ENCODE peak calls at places on chromosomes 12 and 14, in nine cellular contexts. One of them, this sample, is unnamed.

GRCh38 chr14:63573579-63573978 is 30.4 kb upstream of the PPP2R5E start:
- DNase-seq in A549: no peak
- DNase-seq in body of pancreas: no peak
- DNase-seq in uterus: no peak
- DNase-seq in upper lobe of left lung: no peak
- DNase-seq in H1: no peak
- DNase-seq in spleen: no peak
- DNase-seq in ovary: no peak
- DNase-seq in IMR-90: peak
- DNase-seq in this sample: no peak

GRCh38 chr12:84738481-84738972 is 174.1 kb downstream of the SLC6A15 start:
- DNase-seq in A549: no peak
- DNase-seq in body of pancreas: no peak
- DNase-seq in uterus: no peak
- DNase-seq in upper lobe of left lung: peak
- DNase-seq in H1: no peak
- DNase-seq in spleen: no peak
- DNase-seq in ovary: no peak
- DNase-seq in IMR-90: peak
- DNase-seq in this sample: no peak

GRCh38 chr12:100186071-100186470 is 14.5 kb upstream of the ACTR6 start:
- DNase-seq in A549: no peak
- DNase-seq in body of pancreas: no peak
- DNase-seq in uterus: no peak
- DNase-seq in upper lobe of left lung: no peak
- DNase-seq in H1: no peak
- DNase-seq in spleen: no peak
- DNase-seq in ovary: no peak
- DNase-seq in IMR-90: no peak
- DNase-seq in this sample: no peak

GRCh38 chr12:120015313-120015712 is 26.3 kb downstream of the BICDL1 start:
- DNase-seq in A549: no peak
- DNase-seq in body of pancreas: no peak
- DNase-seq in uterus: no peak
- DNase-seq in upper lobe of left lung: no peak
- DNase-seq in H1: no peak
- DNase-seq in spleen: no peak
- DNase-seq in ovary: no peak
- DNase-seq in IMR-90: no peak
- DNase-seq in this sample: no peak

GRCh38 chr12:120466560-120467315 is 2.8 kb downstream of the SRSF9 start:
- DNase-seq in A549: no peak
- DNase-seq in body of pancreas: peak
- DNase-seq in uterus: peak
- DNase-seq in upper lobe of left lung: peak
- DNase-seq in H1: peak
- DNase-seq in spleen: no peak
- DNase-seq in ovary: no peak
- DNase-seq in IMR-90: peak
- DNase-seq in this sample: peak

GRCh38 chr12:1204581-1205121 is 213.6 kb downstream of the ERC1 start:
- DNase-seq in A549: no peak
- DNase-seq in body of pancreas: no peak
- DNase-seq in uterus: no peak
- DNase-seq in upper lobe of left lung: no peak
- DNase-seq in H1: no peak
- DNase-seq in spleen: no peak
- DNase-seq in ovary: no peak
- DNase-seq in IMR-90: no peak
- DNase-seq in this sample: peak

GRCh38 chr14:70670992-70671651 is 29.4 kb downstream of the TTC9 start:
- DNase-seq in A549: no peak
- DNase-seq in body of pancreas: no peak
- DNase-seq in uterus: no peak
- DNase-seq in upper lobe of left lung: no peak
- DNase-seq in H1: no peak
- DNase-seq in spleen: no peak
- DNase-seq in ovary: no peak
- DNase-seq in IMR-90: no peak
- DNase-seq in this sample: no peak

GRCh38 chr12:82176016-82176415 is 182.2 kb downstream of the CCDC59 start:
- DNase-seq in A549: no peak
- DNase-seq in body of pancreas: no peak
- DNase-seq in uterus: no peak
- DNase-seq in upper lobe of left lung: no peak
- DNase-seq in H1: no peak
- DNase-seq in spleen: no peak
- DNase-seq in ovary: no peak
- DNase-seq in IMR-90: no peak
- DNase-seq in this sample: no peak

GRCh38 chr12:95882080-95882479 is 23.3 kb downstream of the SNRPF start:
- DNase-seq in A549: no peak
- DNase-seq in body of pancreas: no peak
- DNase-seq in uterus: no peak
- DNase-seq in upper lobe of left lung: no peak
- DNase-seq in H1: no peak
- DNase-seq in spleen: no peak
- DNase-seq in ovary: no peak
- DNase-seq in IMR-90: peak
- DNase-seq in this sample: no peak

GRCh38 chr14:89625988-89626806 is 209.2 kb upstream of the FOXN3 start:
- DNase-seq in A549: no peak
- DNase-seq in body of pancreas: no peak
- DNase-seq in uterus: no peak
- DNase-seq in upper lobe of left lung: no peak
- DNase-seq in H1: no peak
- DNase-seq in spleen: no peak
- DNase-seq in ovary: no peak
- DNase-seq in IMR-90: no peak
- DNase-seq in this sample: no peak

GRCh38 chr14:85221832-85222231 is 308.1 kb upstream of the FLRT2 start:
- DNase-seq in A549: no peak
- DNase-seq in body of pancreas: no peak
- DNase-seq in uterus: no peak
- DNase-seq in upper lobe of left lung: no peak
- DNase-seq in H1: no peak
- DNase-seq in spleen: no peak
- DNase-seq in ovary: no peak
- DNase-seq in IMR-90: no peak
- DNase-seq in this sample: no peak

GRCh38 chr14:22977684-22978486 is 4.5 kb downstream of the AJUBA start:
- DNase-seq in A549: peak
- DNase-seq in body of pancreas: peak
- DNase-seq in uterus: peak
- DNase-seq in upper lobe of left lung: peak
- DNase-seq in H1: peak
- DNase-seq in spleen: no peak
- DNase-seq in ovary: peak
- DNase-seq in IMR-90: peak
- DNase-seq in this sample: no peak

GRCh38 chr14:26261368-26262122 is 336.3 kb downstream of the NOVA1 start:
- DNase-seq in A549: no peak
- DNase-seq in body of pancreas: no peak
- DNase-seq in uterus: no peak
- DNase-seq in upper lobe of left lung: no peak
- DNase-seq in H1: no peak
- DNase-seq in spleen: no peak
- DNase-seq in ovary: no peak
- DNase-seq in IMR-90: no peak
- DNase-seq in this sample: no peak

GRCh38 chr14:80538633-80539375 is 327.5 kb upstream of the DIO2 start:
- DNase-seq in A549: peak
- DNase-seq in body of pancreas: no peak
- DNase-seq in uterus: no peak
- DNase-seq in upper lobe of left lung: no peak
- DNase-seq in H1: no peak
- DNase-seq in spleen: no peak
- DNase-seq in ovary: no peak
- DNase-seq in IMR-90: no peak
- DNase-seq in this sample: no peak

GRCh38 chr14:52862652-52863338 is 71.4 kb upstream of the GNPNAT1 start:
- DNase-seq in A549: no peak
- DNase-seq in body of pancreas: no peak
- DNase-seq in uterus: no peak
- DNase-seq in upper lobe of left lung: no peak
- DNase-seq in H1: no peak
- DNase-seq in spleen: no peak
- DNase-seq in ovary: no peak
- DNase-seq in IMR-90: peak
- DNase-seq in this sample: peak

GRCh38 chr14:54344445-54344844 is 52.4 kb upstream of the CDKN3 start:
- DNase-seq in A549: no peak
- DNase-seq in body of pancreas: no peak
- DNase-seq in uterus: no peak
- DNase-seq in upper lobe of left lung: no peak
- DNase-seq in H1: no peak
- DNase-seq in spleen: no peak
- DNase-seq in ovary: no peak
- DNase-seq in IMR-90: no peak
- DNase-seq in this sample: no peak

GRCh38 chr12:43349863-43350262 is 202.1 kb downstream of the ADAMTS20 start:
- DNase-seq in A549: no peak
- DNase-seq in body of pancreas: no peak
- DNase-seq in uterus: no peak
- DNase-seq in upper lobe of left lung: no peak
- DNase-seq in H1: no peak
- DNase-seq in spleen: no peak
- DNase-seq in ovary: no peak
- DNase-seq in IMR-90: peak
- DNase-seq in this sample: no peak

GRCh38 chr14:76314521-76314951 is 61.4 kb upstream of the ESRRB start:
- DNase-seq in A549: no peak
- DNase-seq in body of pancreas: no peak
- DNase-seq in uterus: no peak
- DNase-seq in upper lobe of left lung: no peak
- DNase-seq in H1: peak
- DNase-seq in spleen: no peak
- DNase-seq in ovary: no peak
- DNase-seq in IMR-90: no peak
- DNase-seq in this sample: no peak

GRCh38 chr12:22728989-22729388 is 104.0 kb downstream of the ETNK1 start:
- DNase-seq in A549: no peak
- DNase-seq in body of pancreas: no peak
- DNase-seq in uterus: no peak
- DNase-seq in upper lobe of left lung: no peak
- DNase-seq in H1: no peak
- DNase-seq in spleen: no peak
- DNase-seq in ovary: no peak
- DNase-seq in IMR-90: no peak
- DNase-seq in this sample: no peak
- TF ChIP-seq POLR2A in A549: no peak
- TF ChIP-seq POLR2A in body of pancreas: no peak
- TF ChIP-seq POLR2A in uterus: no peak
- TF ChIP-seq POLR2A in upper lobe of left lung: no peak
- TF ChIP-seq POLR2A in H1: no peak
- TF ChIP-seq POLR2A in spleen: no peak
- TF ChIP-seq POLR2A in ovary: no peak
- TF ChIP-seq POLR2A in IMR-90: no peak
- TF ChIP-seq POLR2A in this sample: no peak

GRCh38 chr14:51652168-51653095 is 722 bp downstream of the FRMD6 start:
- DNase-seq in A549: peak
- DNase-seq in body of pancreas: peak
- DNase-seq in uterus: peak
- DNase-seq in upper lobe of left lung: peak
- DNase-seq in H1: peak
- DNase-seq in spleen: peak
- DNase-seq in ovary: peak
- DNase-seq in IMR-90: no peak
- DNase-seq in this sample: no peak
- TF ChIP-seq POLR2A in A549: no peak
- TF ChIP-seq POLR2A in body of pancreas: no peak
- TF ChIP-seq POLR2A in uterus: no peak
- TF ChIP-seq POLR2A in upper lobe of left lung: no peak
- TF ChIP-seq POLR2A in H1: no peak
- TF ChIP-seq POLR2A in spleen: no peak
- TF ChIP-seq POLR2A in ovary: no peak
- TF ChIP-seq POLR2A in IMR-90: no peak
- TF ChIP-seq POLR2A in this sample: no peak

DNA sequence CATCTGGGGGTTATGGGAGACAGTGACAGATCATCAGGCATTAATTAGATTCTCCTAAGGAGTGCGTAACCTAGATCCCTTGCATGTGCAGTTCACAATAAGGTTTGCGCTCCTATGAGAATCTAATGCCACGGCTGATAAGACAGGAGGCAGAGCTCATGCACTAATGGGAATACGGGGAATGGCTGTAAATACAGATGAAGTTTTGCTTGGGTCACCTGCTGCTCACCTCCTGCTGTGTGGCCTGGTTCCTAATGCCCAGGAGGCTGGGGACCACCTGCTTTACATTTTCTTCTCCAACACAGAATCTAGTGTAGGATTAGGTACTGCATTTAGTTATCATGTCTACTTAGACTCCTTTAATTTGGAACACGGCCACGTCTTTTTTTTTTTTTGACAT is 49.7 kb upstream of the SAV1 start:
- DNase-seq in A549: no peak
- DNase-seq in body of pancreas: no peak
- DNase-seq in uterus: no peak
- DNase-seq in upper lobe of left lung: no peak
- DNase-seq in H1: no peak
- DNase-seq in spleen: no peak
- DNase-seq in ovary: no peak
- DNase-seq in IMR-90: no peak
- DNase-seq in this sample: no peak
- TF ChIP-seq POLR2A in A549: no peak
- TF ChIP-seq POLR2A in body of pancreas: no peak
- TF ChIP-seq POLR2A in uterus: no peak
- TF ChIP-seq POLR2A in upper lobe of left lung: no peak
- TF ChIP-seq POLR2A in H1: no peak
- TF ChIP-seq POLR2A in spleen: no peak
- TF ChIP-seq POLR2A in ovary: no peak
- TF ChIP-seq POLR2A in IMR-90: no peak
- TF ChIP-seq POLR2A in this sample: no peak

DNA sequence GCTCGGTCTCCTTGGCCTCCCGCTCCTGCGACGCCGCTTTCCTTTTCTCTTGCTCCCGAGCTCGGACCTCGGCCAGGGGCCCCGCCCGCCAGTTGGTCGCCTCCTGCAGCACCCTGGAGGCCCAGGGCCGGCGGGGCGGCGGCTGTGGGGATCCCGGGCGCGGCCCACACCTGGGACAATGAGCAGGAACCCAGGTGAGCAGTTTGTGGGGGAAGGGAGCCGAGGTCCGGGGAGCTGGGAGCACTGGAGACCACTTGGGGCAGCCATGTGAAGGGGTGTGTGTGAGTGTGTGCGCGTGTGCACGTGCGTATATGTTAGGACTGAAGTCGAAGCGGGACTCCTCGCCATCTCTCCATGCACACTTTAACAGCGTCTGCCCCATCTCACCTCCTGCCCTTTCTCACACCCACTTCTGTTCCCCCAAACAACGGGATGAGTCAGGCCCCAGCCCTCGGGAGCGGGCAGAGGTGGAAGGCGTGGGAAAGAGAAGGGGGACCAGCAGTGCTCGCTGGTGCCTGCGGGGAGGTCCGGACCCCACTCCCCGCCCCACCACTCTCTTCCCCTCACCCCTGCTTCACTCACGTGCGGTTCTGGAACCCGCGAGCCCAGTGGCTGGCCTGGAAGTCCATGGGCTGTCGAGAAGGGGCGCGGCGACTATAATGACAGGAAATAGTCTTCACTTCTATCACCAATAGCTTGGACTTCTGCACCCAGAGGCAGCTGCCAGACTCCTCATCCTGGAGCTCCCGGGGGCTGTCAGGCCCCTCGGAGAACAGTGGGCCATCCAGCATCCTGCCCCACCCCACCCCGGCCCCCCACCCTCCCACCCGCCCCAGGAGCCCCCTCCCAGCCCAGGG is 450 bp downstream of the DDN start:
- DNase-seq in A549: no peak
- DNase-seq in body of pancreas: no peak
- DNase-seq in uterus: no peak
- DNase-seq in upper lobe of left lung: no peak
- DNase-seq in H1: peak
- DNase-seq in spleen: peak
- DNase-seq in ovary: no peak
- DNase-seq in IMR-90: peak
- DNase-seq in this sample: peak
- TF ChIP-seq POLR2A in A549: no peak
- TF ChIP-seq POLR2A in body of pancreas: no peak
- TF ChIP-seq POLR2A in uterus: no peak
- TF ChIP-seq POLR2A in upper lobe of left lung: no peak
- TF ChIP-seq POLR2A in H1: no peak
- TF ChIP-seq POLR2A in spleen: no peak
- TF ChIP-seq POLR2A in ovary: no peak
- TF ChIP-seq POLR2A in IMR-90: no peak
- TF ChIP-seq POLR2A in this sample: no peak